ENCODE peak calls at places on chromosomes 13 and 19, in ten cellular contexts. One of them, this sample, is unnamed.

GRCh38 chr19:40718774-40719391 is 2.0 kb downstream of the ITPKC start:
- DNase-seq in tibial nerve: peak; percentile 58
- DNase-seq in neuronal stem cell: no peak
- DNase-seq in suprapubic skin: peak; percentile 89
- DNase-seq in effector memory CD4-positive, alpha-beta T cell: no peak
- DNase-seq in left ventricle myocardium inferior: peak; percentile 52
- DNase-seq in CD8-positive, alpha-beta memory T cell: no peak
- DNase-seq in heart right ventricle: peak; percentile 45
- DNase-seq in tibial artery: peak; percentile 73
- DNase-seq in lung: peak; percentile 84
- DNase-seq in this sample: no peak

GRCh38 chr13:19668778-19669177 is 35.3 kb downstream of the MPHOSPH8 start:
- DNase-seq in CD8-positive, alpha-beta memory T cell: no peak
- DNase-seq in left ventricle myocardium inferior: no peak
- DNase-seq in neuronal stem cell: no peak
- DNase-seq in tibial nerve: no peak
- DNase-seq in suprapubic skin: no peak
- DNase-seq in lung: no peak
- DNase-seq in tibial artery: no peak
- DNase-seq in effector memory CD4-positive, alpha-beta T cell: no peak
- DNase-seq in heart right ventricle: no peak
- DNase-seq in this sample: no peak

GRCh38 chr13:50224534-50224933 is 209.3 kb downstream of the KCNRG start:
- DNase-seq in CD8-positive, alpha-beta memory T cell: no peak
- DNase-seq in tibial artery: no peak
- DNase-seq in heart right ventricle: no peak
- DNase-seq in effector memory CD4-positive, alpha-beta T cell: no peak
- DNase-seq in lung: no peak
- DNase-seq in suprapubic skin: no peak
- DNase-seq in tibial nerve: no peak
- DNase-seq in neuronal stem cell: no peak
- DNase-seq in left ventricle myocardium inferior: no peak
- DNase-seq in this sample: no peak

GRCh38 chr13:44116562-44117315 is 237.0 kb downstream of the LACC1 start:
- DNase-seq in tibial nerve: no peak
- DNase-seq in left ventricle myocardium inferior: peak; percentile 25
- DNase-seq in effector memory CD4-positive, alpha-beta T cell: no peak
- DNase-seq in suprapubic skin: no peak
- DNase-seq in tibial artery: no peak
- DNase-seq in heart right ventricle: no peak
- DNase-seq in neuronal stem cell: no peak
- DNase-seq in CD8-positive, alpha-beta memory T cell: no peak
- DNase-seq in lung: no peak
- DNase-seq in this sample: no peak

GRCh38 chr19:16566161-16566560 is 6.1 kb downstream of the SLC35E1 start:
- DNase-seq in effector memory CD4-positive, alpha-beta T cell: peak; percentile 83
- DNase-seq in lung: no peak
- DNase-seq in suprapubic skin: no peak
- DNase-seq in heart right ventricle: no peak
- DNase-seq in left ventricle myocardium inferior: no peak
- DNase-seq in neuronal stem cell: no peak
- DNase-seq in CD8-positive, alpha-beta memory T cell: peak; percentile 78
- DNase-seq in tibial nerve: no peak
- DNase-seq in tibial artery: no peak
- DNase-seq in this sample: no peak

GRCh38 chr13:29594710-29595379 is 643 bp downstream of the SLC7A1 start:
- DNase-seq in tibial artery: peak; percentile 75
- DNase-seq in heart right ventricle: peak; percentile 58
- DNase-seq in suprapubic skin: peak; percentile 88
- DNase-seq in lung: peak; percentile 56
- DNase-seq in effector memory CD4-positive, alpha-beta T cell: peak; percentile 40
- DNase-seq in left ventricle myocardium inferior: peak; percentile 52
- DNase-seq in neuronal stem cell: peak; percentile 29
- DNase-seq in CD8-positive, alpha-beta memory T cell: peak; percentile 53
- DNase-seq in tibial nerve: peak; percentile 52
- DNase-seq in this sample: peak; percentile 90

GRCh38 chr19:4454952-4455738 is 2.4 kb downstream of the UBXN6 start:
- DNase-seq in CD8-positive, alpha-beta memory T cell: no peak
- DNase-seq in lung: no peak
- DNase-seq in heart right ventricle: no peak
- DNase-seq in neuronal stem cell: no peak
- DNase-seq in tibial artery: peak; percentile 48
- DNase-seq in suprapubic skin: peak; percentile 78
- DNase-seq in tibial nerve: no peak
- DNase-seq in effector memory CD4-positive, alpha-beta T cell: no peak
- DNase-seq in left ventricle myocardium inferior: no peak
- DNase-seq in this sample: peak; percentile 62

GRCh38 chr13:74770361-74770760 is 636.2 kb upstream of the KLF12 start:
- DNase-seq in effector memory CD4-positive, alpha-beta T cell: no peak
- DNase-seq in left ventricle myocardium inferior: no peak
- DNase-seq in tibial artery: no peak
- DNase-seq in tibial nerve: no peak
- DNase-seq in CD8-positive, alpha-beta memory T cell: no peak
- DNase-seq in neuronal stem cell: no peak
- DNase-seq in heart right ventricle: no peak
- DNase-seq in suprapubic skin: no peak
- DNase-seq in lung: no peak
- DNase-seq in this sample: no peak

GRCh38 chr13:36130168-36130541 is 1.0 kb downstream of the DCLK1 start:
- DNase-seq in tibial nerve: no peak
- DNase-seq in tibial artery: no peak
- DNase-seq in lung: no peak
- DNase-seq in neuronal stem cell: no peak
- DNase-seq in left ventricle myocardium inferior: no peak
- DNase-seq in suprapubic skin: no peak
- DNase-seq in effector memory CD4-positive, alpha-beta T cell: no peak
- DNase-seq in CD8-positive, alpha-beta memory T cell: no peak
- DNase-seq in heart right ventricle: no peak
- DNase-seq in this sample: no peak

GRCh38 chr19:30229524-30230174 is 142.5 kb upstream of the ZNF536 start:
- DNase-seq in suprapubic skin: no peak
- DNase-seq in heart right ventricle: no peak
- DNase-seq in tibial nerve: no peak
- DNase-seq in neuronal stem cell: no peak
- DNase-seq in effector memory CD4-positive, alpha-beta T cell: no peak
- DNase-seq in lung: no peak
- DNase-seq in CD8-positive, alpha-beta memory T cell: no peak
- DNase-seq in left ventricle myocardium inferior: no peak
- DNase-seq in tibial artery: no peak
- DNase-seq in this sample: no peak
- H3K4me3 ChIP-seq in suprapubic skin: peak overlapping the region; percentile 64
- H3K4me3 ChIP-seq in heart right ventricle: peak overlapping the region; percentile 55
- H3K4me3 ChIP-seq in tibial nerve: peak overlapping the region; percentile 40
- H3K4me3 ChIP-seq in neuronal stem cell: peak overlapping the region; percentile 74
- H3K4me3 ChIP-seq in effector memory CD4-positive, alpha-beta T cell: no peak overlapping the region
- H3K4me3 ChIP-seq in lung: no peak overlapping the region
- H3K4me3 ChIP-seq in CD8-positive, alpha-beta memory T cell: no peak overlapping the region
- H3K4me3 ChIP-seq in left ventricle myocardium inferior: peak overlapping the region; percentile 71
- H3K4me3 ChIP-seq in tibial artery: no peak overlapping the region
- H3K4me3 ChIP-seq in this sample: no peak overlapping the region

DNA sequence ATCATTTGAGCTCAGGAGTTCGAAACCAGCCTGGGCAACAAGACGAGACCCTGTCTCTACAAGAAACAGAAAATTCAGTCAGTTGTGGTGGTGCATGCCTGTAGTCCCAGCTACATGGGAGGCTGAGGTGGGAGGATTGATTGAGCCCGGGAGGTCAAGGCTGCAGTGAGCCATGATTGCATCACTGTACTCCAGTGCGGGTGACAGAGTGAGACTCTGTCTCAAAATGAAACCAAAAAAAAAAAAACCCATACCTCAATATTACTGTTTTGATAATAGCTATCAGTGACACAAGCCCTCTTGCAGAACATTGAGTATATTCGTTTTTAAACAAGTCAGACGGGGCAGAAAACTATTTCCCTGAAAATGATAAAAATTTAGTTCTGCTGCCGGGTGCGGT is 16.2 kb downstream of the ZNF791 start:
- DNase-seq in tibial artery: no peak
- DNase-seq in lung: no peak
- DNase-seq in suprapubic skin: no peak
- DNase-seq in neuronal stem cell: no peak
- DNase-seq in CD8-positive, alpha-beta memory T cell: no peak
- DNase-seq in effector memory CD4-positive, alpha-beta T cell: no peak
- DNase-seq in tibial nerve: no peak
- DNase-seq in heart right ventricle: no peak
- DNase-seq in left ventricle myocardium inferior: no peak
- DNase-seq in this sample: no peak
- H3K9me3 ChIP-seq in tibial artery: peaks cover 11% of the 10 kb centered on the region
- H3K9me3 ChIP-seq in lung: peaks cover 11% of the 10 kb centered on the region
- H3K9me3 ChIP-seq in suprapubic skin: peaks cover 11% of the 10 kb centered on the region
- H3K9me3 ChIP-seq in neuronal stem cell: peaks cover 33% of the 10 kb centered on the region
- H3K9me3 ChIP-seq in CD8-positive, alpha-beta memory T cell: peaks cover 17% of the 10 kb centered on the region
- H3K9me3 ChIP-seq in effector memory CD4-positive, alpha-beta T cell: peaks cover 4% of the 10 kb centered on the region
- H3K9me3 ChIP-seq in tibial nerve: peaks cover 16% of the 10 kb centered on the region
- H3K9me3 ChIP-seq in heart right ventricle: peaks cover 25% of the 10 kb centered on the region
- H3K9me3 ChIP-seq in left ventricle myocardium inferior: peaks cover 24% of the 10 kb centered on the region
- H3K9me3 ChIP-seq in this sample: peaks cover 25% of the 10 kb centered on the region

GRCh38 chr13:40660270-40660669 is 6.2 kb downstream of the FOXO1 start:
- DNase-seq in suprapubic skin: no peak
- DNase-seq in tibial nerve: no peak
- DNase-seq in tibial artery: no peak
- DNase-seq in effector memory CD4-positive, alpha-beta T cell: no peak
- DNase-seq in left ventricle myocardium inferior: no peak
- DNase-seq in heart right ventricle: no peak
- DNase-seq in CD8-positive, alpha-beta memory T cell: no peak
- DNase-seq in lung: no peak
- DNase-seq in neuronal stem cell: no peak
- DNase-seq in this sample: no peak
- H3K4me3 ChIP-seq in suprapubic skin: peak overlapping the region; percentile 4
- H3K4me3 ChIP-seq in tibial nerve: peak overlapping the region; percentile 10
- H3K4me3 ChIP-seq in tibial artery: no peak overlapping the region
- H3K4me3 ChIP-seq in effector memory CD4-positive, alpha-beta T cell: no peak overlapping the region
- H3K4me3 ChIP-seq in left ventricle myocardium inferior: peak overlapping the region; percentile 5
- H3K4me3 ChIP-seq in heart right ventricle: no peak overlapping the region
- H3K4me3 ChIP-seq in CD8-positive, alpha-beta memory T cell: no peak overlapping the region
- H3K4me3 ChIP-seq in lung: no peak overlapping the region
- H3K4me3 ChIP-seq in neuronal stem cell: no peak overlapping the region
- H3K4me3 ChIP-seq in this sample: no peak overlapping the region

DNA sequence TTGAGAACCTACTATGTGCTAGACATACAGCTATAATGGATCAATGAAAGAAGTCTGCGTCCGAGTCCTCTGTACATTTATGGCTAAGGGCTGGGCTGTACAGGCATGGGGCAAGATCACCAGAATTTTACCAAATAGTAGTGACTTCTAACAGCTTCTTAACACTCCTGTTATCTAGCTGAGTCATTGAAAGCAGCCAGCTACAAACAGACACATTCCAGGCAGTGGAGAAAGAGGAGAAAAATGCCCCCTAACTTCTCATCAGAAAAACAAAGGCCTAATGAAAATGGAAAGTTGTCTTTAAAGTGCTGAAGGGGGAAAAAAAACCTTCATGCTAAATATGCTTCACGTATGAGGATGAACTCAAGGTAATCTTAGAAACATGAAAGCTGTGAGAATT is 14.3 kb upstream of the ZNF667 start:
- DNase-seq in tibial nerve: no peak
- DNase-seq in CD8-positive, alpha-beta memory T cell: no peak
- DNase-seq in effector memory CD4-positive, alpha-beta T cell: no peak
- DNase-seq in neuronal stem cell: no peak
- DNase-seq in lung: no peak
- DNase-seq in tibial artery: no peak
- DNase-seq in left ventricle myocardium inferior: no peak
- DNase-seq in suprapubic skin: no peak
- DNase-seq in heart right ventricle: no peak
- DNase-seq in this sample: no peak
- H3K9me3 ChIP-seq in tibial nerve: peaks cover 68% of the 10 kb centered on the region
- H3K9me3 ChIP-seq in CD8-positive, alpha-beta memory T cell: peaks cover 13% of the 10 kb centered on the region
- H3K9me3 ChIP-seq in effector memory CD4-positive, alpha-beta T cell: peaks cover 5% of the 10 kb centered on the region
- H3K9me3 ChIP-seq in neuronal stem cell: peaks cover 3% of the 10 kb centered on the region
- H3K9me3 ChIP-seq in lung: no peaks in the 10 kb centered on the region
- H3K9me3 ChIP-seq in tibial artery: peaks cover 98% of the 10 kb centered on the region
- H3K9me3 ChIP-seq in left ventricle myocardium inferior: peaks cover 89% of the 10 kb centered on the region
- H3K9me3 ChIP-seq in suprapubic skin: peaks cover 36% of the 10 kb centered on the region
- H3K9me3 ChIP-seq in heart right ventricle: peaks cover 70% of the 10 kb centered on the region
- H3K9me3 ChIP-seq in this sample: peaks cover 71% of the 10 kb centered on the region

DNA sequence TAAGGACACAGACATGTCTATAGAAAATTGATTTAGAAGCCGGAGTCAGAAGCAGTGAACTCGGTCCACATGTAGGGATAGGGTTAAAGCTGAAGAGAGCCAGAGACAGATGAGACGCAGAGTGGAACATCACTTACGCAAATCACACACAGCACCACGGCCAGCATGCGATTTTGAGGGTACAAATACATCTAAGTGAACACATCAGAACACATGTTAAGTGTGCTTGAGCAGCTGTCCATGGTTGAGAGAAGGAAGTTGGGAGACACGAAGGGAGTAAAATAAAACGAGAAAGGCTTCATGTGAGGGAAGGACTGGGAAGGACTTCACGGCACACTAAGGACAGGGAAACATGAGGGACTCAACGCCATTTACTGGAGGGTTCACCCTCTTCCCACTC is 25.4 kb upstream of the SIGLEC11 start:
- DNase-seq in heart right ventricle: no peak
- DNase-seq in CD8-positive, alpha-beta memory T cell: no peak
- DNase-seq in left ventricle myocardium inferior: no peak
- DNase-seq in effector memory CD4-positive, alpha-beta T cell: no peak
- DNase-seq in suprapubic skin: no peak
- DNase-seq in tibial nerve: no peak
- DNase-seq in tibial artery: no peak
- DNase-seq in lung: no peak
- DNase-seq in neuronal stem cell: no peak
- DNase-seq in this sample: no peak
- H3K4me3 ChIP-seq in heart right ventricle: no peak overlapping the region
- H3K4me3 ChIP-seq in CD8-positive, alpha-beta memory T cell: no peak overlapping the region
- H3K4me3 ChIP-seq in left ventricle myocardium inferior: no peak overlapping the region
- H3K4me3 ChIP-seq in effector memory CD4-positive, alpha-beta T cell: no peak overlapping the region
- H3K4me3 ChIP-seq in suprapubic skin: no peak overlapping the region
- H3K4me3 ChIP-seq in tibial nerve: no peak overlapping the region
- H3K4me3 ChIP-seq in tibial artery: no peak overlapping the region
- H3K4me3 ChIP-seq in lung: no peak overlapping the region
- H3K4me3 ChIP-seq in neuronal stem cell: no peak overlapping the region
- H3K4me3 ChIP-seq in this sample: no peak overlapping the region

DNA sequence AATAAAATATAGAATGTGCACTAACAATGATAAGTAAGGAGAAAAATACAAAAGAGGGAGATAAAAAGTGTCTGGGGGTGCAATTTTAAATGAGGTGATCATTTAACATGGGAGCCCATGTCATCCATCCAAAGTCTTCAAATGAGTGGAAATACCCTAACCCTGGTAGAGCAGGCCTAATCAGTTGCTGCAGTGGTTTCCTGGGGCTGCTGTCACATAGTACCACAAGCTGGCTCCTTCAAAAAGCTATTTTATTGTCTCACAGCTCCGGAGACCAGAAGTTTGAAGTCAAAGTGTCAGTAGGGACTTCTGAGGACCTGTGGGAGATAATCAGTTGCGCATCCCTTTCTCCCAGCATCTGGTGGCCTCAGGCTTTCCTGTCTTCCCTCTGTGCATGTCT is 717.9 kb downstream of the DIAPH3 start:
- DNase-seq in neuronal stem cell: no peak
- DNase-seq in heart right ventricle: no peak
- DNase-seq in lung: no peak
- DNase-seq in effector memory CD4-positive, alpha-beta T cell: no peak
- DNase-seq in tibial nerve: no peak
- DNase-seq in CD8-positive, alpha-beta memory T cell: no peak
- DNase-seq in left ventricle myocardium inferior: no peak
- DNase-seq in suprapubic skin: no peak
- DNase-seq in tibial artery: no peak
- DNase-seq in this sample: no peak
- H3K9me3 ChIP-seq in neuronal stem cell: no peaks in the 10 kb centered on the region
- H3K9me3 ChIP-seq in heart right ventricle: no peaks in the 10 kb centered on the region
- H3K9me3 ChIP-seq in lung: no peaks in the 10 kb centered on the region
- H3K9me3 ChIP-seq in effector memory CD4-positive, alpha-beta T cell: no peaks in the 10 kb centered on the region
- H3K9me3 ChIP-seq in tibial nerve: no peaks in the 10 kb centered on the region
- H3K9me3 ChIP-seq in CD8-positive, alpha-beta memory T cell: no peaks in the 10 kb centered on the region
- H3K9me3 ChIP-seq in left ventricle myocardium inferior: no peaks in the 10 kb centered on the region
- H3K9me3 ChIP-seq in suprapubic skin: no peaks in the 10 kb centered on the region
- H3K9me3 ChIP-seq in tibial artery: no peaks in the 10 kb centered on the region
- H3K9me3 ChIP-seq in this sample: no peaks in the 10 kb centered on the region

This sample was measured in ascending aorta.